ENCODE peak calls at places on chromosomes 11 and 22, in four cellular contexts. N, C, H and I are unnamed samples. For H3K9me3, the result is how much of the 10 kb centered on the place peaks cover.

GRCh38 chr22:25359601-25360261 is 140.3 kb downstream of the CRYBB2 start:
- DNase-seq in N (no peak), C (no peak), H (peak), I (no peak)

GRCh38 chr22:38016182-38017078 is 32.1 kb upstream of the SOX10 start:
- DNase-seq in N (peak), C (no peak), H (no peak), I (no peak)

GRCh38 chr22:33326540-33327295 is 268.5 kb upstream of the SYN3 start:
- DNase-seq in N (no peak), C (no peak), H (no peak), I (no peak)

GRCh38 chr11:57316017-57316416 is 8.7 kb downstream of the TNKS1BP1 start:
- DNase-seq in N (no peak), C (no peak), H (no peak), I (no peak)

GRCh38 chr11:120210651-120211521 is at the start of gene OAF:
- DNase-seq in N (peak), C (peak), H (peak), I (peak)

GRCh38 chr11:45937916-45938315 is 15.5 kb downstream of the LARGE2 start:
- DNase-seq in N (no peak), C (no peak), H (no peak), I (no peak)

GRCh38 chr11:119696378-119697157 is 32.4 kb downstream of the NECTIN1 start:
- DNase-seq in N (no peak), C (no peak), H (no peak), I (no peak)

GRCh38 chr11:17839973-17840611 is 105.5 kb downstream of the KCNC1 start:
- DNase-seq in N (no peak), C (no peak), H (no peak), I (no peak)

GRCh38 chr11:64088159-64089026 is 52.7 kb downstream of the FLRT1 start:
- DNase-seq in N (no peak), C (no peak), H (no peak), I (no peak)

GRCh38 chr11:126378763-126379162 is 23.3 kb downstream of the ST3GAL4 start:
- DNase-seq in N (no peak), C (no peak), H (no peak), I (no peak)

GRCh38 chr11:84889556-84889955 is 737.6 kb downstream of the DLG2 start:
- DNase-seq in N (no peak), C (no peak), H (no peak), I (no peak)

GRCh38 chr11:66880484-66881211 is 23.8 kb downstream of the LRFN4 start:
- DNase-seq in N (no peak), C (no peak), H (no peak), I (no peak)

GRCh38 chr11:79720115-79720514 is 279.3 kb upstream of the TENM4 start:
- DNase-seq in N (no peak), C (no peak), H (no peak), I (no peak)

GRCh38 chr11:110921742-110922200 is 209.5 kb upstream of the ARHGAP20 start:
- DNase-seq in N (no peak), C (no peak), H (peak), I (no peak)

GRCh38 chr11:16809901-16810668 is 71.6 kb downstream of the C11orf58 start:
- DNase-seq in N (peak), C (no peak), H (no peak), I (no peak)

GRCh38 chr11:122085712-122086111 is 30.3 kb downstream of the BLID start:
- DNase-seq in N (no peak), C (no peak), H (no peak), I (no peak)

GRCh38 chr11:129881570-129882170 is 13.7 kb downstream of the NFRKB start:
- DNase-seq in N (no peak), C (peak), H (no peak), I (peak)

GRCh38 chr22:38144025-38144405 is 33.5 kb upstream of the BAIAP2L2 start:
- DNase-seq in N (no peak), C (no peak), H (no peak), I (no peak)

GRCh38 chr11:128914216-128915147 is 23.3 kb downstream of the KCNJ5 start:
- DNase-seq in N (no peak), C (no peak), H (no peak), I (no peak)

GRCh38 chr22:35733742-35734516 is 16.3 kb downstream of the APOL5 start:
- DNase-seq in N (no peak), C (no peak), H (no peak), I (no peak)

GRCh38 chr11:119419246-119419645 is 3.7 kb downstream of the THY1 start:
- DNase-seq in N (no peak), C (no peak), H (no peak), I (no peak)

GRCh38 chr11:3880724-3881123 is 25.3 kb downstream of the STIM1 start:
- DNase-seq in N (no peak), C (no peak), H (no peak), I (no peak)

GRCh38 chr11:1513326-1514296 is 27.0 kb upstream of the MOB2 start:
- DNase-seq in N (peak), C (no peak), H (no peak), I (no peak)

GRCh38 chr11:12057299-12057980 is 49.0 kb upstream of the DKK3 start:
- DNase-seq in N (no peak), C (no peak), H (no peak), I (no peak)

GRCh38 chr11:93288079-93288478 is 42.5 kb upstream of the DEUP1 start:
- DNase-seq in N (no peak), C (no peak), H (no peak), I (no peak)

GRCh38 chr11:68827733-68828132 is 14.0 kb downstream of the CPT1A start:
- DNase-seq in N (no peak), C (no peak), H (no peak), I (no peak)

GRCh38 chr11:88656960-88657738 is 319.6 kb upstream of the CTSC start:
- DNase-seq in N (no peak), C (no peak), H (no peak), I (no peak)

GRCh38 chr11:94706211-94706610 is 61.9 kb upstream of the AMOTL1 start:
- DNase-seq in N (no peak), C (no peak), H (no peak), I (no peak)

DNA sequence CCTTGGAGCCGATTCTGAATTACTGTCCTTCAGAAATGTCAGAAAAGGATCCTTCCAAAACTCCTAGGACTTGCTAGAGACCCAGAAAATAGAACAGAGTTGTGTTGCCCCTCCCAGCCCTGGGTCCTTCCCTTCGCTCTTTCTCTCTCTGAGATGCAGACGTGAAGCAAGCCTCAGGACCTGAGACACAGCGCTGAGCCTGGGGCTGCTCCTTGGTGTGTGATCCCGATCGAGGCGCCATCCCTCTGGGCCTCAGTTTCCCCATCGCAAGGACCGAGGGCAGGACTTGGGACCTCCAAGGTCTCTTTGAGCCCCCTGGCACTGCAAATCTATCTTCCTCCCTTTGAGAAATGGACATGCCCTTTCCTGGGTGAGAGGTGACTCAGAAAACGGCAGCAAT is 533.5 kb downstream of the TBC1D22A start:
- DNase-seq in N (no peak), C (no peak), H (no peak), I (no peak)
- H3K9me3 ChIP-seq in N (under half), C (under half), H (under half), I (under half)

GRCh38 chr11:43772733-43773132 is 92.2 kb downstream of the HSD17B12 start:
- DNase-seq in N (no peak), C (no peak), H (no peak), I (no peak)
- H3K9me3 ChIP-seq in N (under half), C (under half), H (under half), I (under half)

DNA sequence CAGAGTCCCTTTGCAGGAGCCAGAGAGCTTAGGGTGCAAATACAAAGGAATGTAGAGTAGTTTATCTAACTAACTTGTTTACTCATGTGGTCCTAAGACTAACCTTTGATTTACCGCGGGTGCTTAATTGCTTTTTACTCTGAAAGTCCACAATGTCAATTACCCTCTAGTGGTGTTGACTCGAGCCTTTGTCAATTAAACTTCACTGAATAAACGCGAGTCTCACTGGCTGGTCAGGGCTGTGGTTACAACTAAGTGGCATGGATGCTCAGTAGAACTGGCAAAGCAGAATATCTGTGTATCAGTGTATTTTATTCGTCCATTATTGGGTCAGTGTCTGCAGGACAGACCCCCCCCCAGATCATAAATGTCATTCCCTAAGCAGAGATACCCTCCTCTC is 181.7 kb downstream of the OR4C45 start:
- DNase-seq in N (no peak), C (no peak), H (no peak), I (no peak)
- H3K9me3 ChIP-seq in N (under half), C (under half), H (under half), I (under half)

DNA sequence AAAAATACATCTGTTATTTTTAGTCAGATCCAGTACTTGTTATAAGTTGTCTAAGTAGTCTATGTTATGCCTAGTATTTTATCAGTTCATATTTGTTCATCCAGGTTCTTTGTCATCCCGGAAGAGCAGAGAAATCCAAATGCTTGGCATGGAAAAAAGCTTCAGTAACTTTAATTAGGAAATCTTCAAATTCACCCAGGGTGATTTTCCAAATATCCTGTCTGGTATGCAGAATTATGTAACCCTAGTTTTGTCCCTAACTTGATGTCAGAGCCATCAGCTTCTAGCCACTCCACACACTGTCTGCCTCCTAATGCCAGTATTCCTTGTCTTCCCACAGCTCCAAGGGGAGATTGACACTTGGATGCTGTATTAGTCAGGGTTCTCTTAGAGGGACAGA is 216.2 kb downstream of the ARHGAP42 start:
- DNase-seq in N (no peak), C (no peak), H (no peak), I (no peak)
- H3K9me3 ChIP-seq in N (under half), C (under half), H (under half), I (under half)

DNA sequence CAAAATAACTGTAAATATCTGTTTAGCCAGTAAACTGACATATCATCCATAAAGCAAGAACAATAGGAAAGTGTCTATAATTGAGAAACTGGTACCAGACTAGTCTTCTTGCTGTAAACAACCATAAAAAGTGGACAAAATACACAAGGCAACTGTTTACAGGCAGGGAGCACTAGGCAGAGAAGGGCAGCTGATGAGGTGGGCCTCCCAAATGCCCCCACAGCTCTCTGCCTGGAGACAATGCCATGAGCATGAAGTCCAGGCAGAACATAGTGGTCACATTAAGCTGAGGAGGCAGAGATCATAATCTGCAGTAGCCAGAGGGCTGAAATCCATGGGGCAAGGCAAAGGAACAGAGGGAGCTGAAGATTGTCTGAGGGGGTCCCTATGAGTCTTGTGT is 30.7 kb downstream of the TBX1 start:
- DNase-seq in N (no peak), C (no peak), H (no peak), I (no peak)
- H3K9me3 ChIP-seq in N (under half), C (under half), H (under half), I (under half)

GRCh38 chr22:49310354-49310753 is 517.3 kb downstream of the BRD1 start:
- DNase-seq in N (no peak), C (no peak), H (no peak), I (no peak)

GRCh38 chr22:49307870-49308269 is 519.8 kb downstream of the BRD1 start:
- DNase-seq in N (no peak), C (no peak), H (no peak), I (no peak)

GRCh38 chr22:49306632-49306975 is 521.1 kb downstream of the BRD1 start:
- DNase-seq in N (no peak), C (no peak), H (no peak), I (no peak)

GRCh38 chr22:49307071-49307830 is 520.4 kb downstream of the BRD1 start:
- DNase-seq in N (no peak), C (no peak), H (no peak), I (no peak)

DNA sequence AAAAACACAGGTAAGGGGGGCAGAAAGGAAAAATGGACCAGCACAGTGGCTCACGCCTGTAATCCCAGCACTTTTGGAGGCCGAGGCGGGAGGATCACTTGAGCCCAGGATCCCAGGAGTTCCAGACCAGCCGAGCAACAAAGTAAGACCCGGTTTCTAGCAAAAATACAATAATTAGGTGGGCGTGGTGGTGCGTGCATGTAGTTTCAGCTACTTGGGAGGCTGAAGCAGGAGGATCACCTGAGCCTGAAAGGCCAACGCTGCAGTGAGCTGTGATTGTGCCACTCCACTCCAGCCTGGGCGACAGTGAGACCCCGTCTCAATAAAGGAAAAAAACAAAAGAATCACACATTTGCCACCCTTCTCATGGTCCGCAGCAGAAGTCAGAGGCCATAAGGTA is 519.4 kb downstream of the BRD1 start:
- DNase-seq in N (no peak), C (no peak), H (no peak), I (no peak)
- H3K9me3 ChIP-seq in N (under half), C (under half), H (under half), I (under half)

DNA sequence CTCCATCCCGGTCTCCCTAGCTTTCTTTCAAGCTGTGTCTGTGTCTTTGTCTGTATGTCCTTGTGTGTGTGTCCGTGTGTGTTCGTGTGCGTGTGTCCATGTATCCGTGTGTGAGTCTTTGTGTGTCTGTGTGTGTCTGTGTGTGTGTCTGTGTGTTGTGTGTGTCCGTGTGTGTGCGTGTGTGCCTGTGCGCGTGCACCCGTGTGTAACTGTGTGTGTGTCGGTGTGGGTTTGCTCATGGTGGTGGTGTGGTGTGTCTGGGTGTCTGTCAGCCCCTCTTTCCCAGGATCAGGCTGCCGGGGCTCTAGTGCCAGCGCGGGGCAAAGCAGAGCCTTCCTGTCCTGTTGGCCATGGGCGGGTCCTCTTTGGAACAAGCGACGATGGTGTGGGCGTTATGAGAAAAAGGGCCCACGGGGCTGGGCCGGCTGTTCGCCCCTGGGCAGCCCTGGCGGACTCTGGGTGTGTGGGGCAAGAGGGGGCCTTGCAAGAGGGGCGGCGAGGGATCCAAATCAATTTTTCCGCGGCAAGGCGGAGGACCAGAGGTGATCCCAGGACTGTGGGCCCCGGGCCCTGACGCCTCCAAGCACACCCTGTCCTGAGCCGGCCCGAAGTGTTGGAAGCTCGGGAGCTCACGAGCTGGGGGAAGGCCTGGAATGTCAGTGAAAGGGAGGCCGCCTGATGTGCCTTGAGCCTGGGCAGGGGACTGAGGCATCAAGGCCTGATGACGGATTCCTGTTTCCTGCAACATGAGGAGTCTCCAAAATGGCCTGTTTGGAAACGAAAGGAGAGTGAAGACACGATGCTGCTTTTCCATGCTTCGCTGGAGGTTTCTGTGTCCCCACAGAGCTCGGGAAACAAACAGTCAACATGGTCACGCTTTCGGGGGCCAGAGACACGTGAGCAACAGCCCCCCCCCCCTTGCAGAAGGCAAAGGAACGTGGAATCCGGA is 3929.2 kb upstream of the OR11H1 start:
- DNase-seq in N (no peak), C (no peak), H (no peak), I (no peak)
- H3K9me3 ChIP-seq in N (under half), C (under half), H (under half), I (under half)

GRCh38 chr11:73528420-73528819 is 69.5 kb downstream of the FAM168A start:
- DNase-seq in N (no peak), C (no peak), H (no peak), I (no peak)
- H3K9me3 ChIP-seq in N (under half), C (under half), H (under half), I (under half)